ENCODE peak calls at places on chromosomes 12 and 14, in nine cellular contexts. J, L, O, Q, P, H, B, D and F are unnamed samples.

GRCh38 chr14:90105756-90106155 is 44.0 kb downstream of the KCNK13 start:
- DNase-seq in J (no peak), D (no peak), P (no peak), H (no peak), Q (no peak), L (no peak), B (no peak), O (no peak), F (no peak)

GRCh38 chr12:51183816-51184215 is 10.9 kb upstream of the TFCP2 start:
- DNase-seq in O (no peak), D (peak; percentile 67), B (peak; percentile 20), Q (no peak), J (no peak), L (no peak), P (no peak), H (no peak), F (no peak)

GRCh38 chr12:70722584-70723343 is 85.5 kb upstream of the PTPRB start:
- DNase-seq in D (no peak), B (no peak), Q (no peak), L (no peak), O (peak; percentile 17), H (no peak), J (no peak), P (no peak), F (no peak)

GRCh38 chr12:7259060-7259459 is 44.8 kb upstream of the ACSM4 start:
- DNase-seq in O (no peak), J (no peak), B (no peak), H (no peak), Q (no peak), P (no peak), L (no peak), D (no peak), F (no peak)

GRCh38 chr12:7989827-7990491 is 42.6 kb upstream of the FOXJ2 start:
- DNase-seq in P (no peak), Q (no peak), J (no peak), B (no peak), O (no peak), L (no peak), D (peak; percentile 12), H (no peak), F (peak; percentile 74)

GRCh38 chr12:40829738-40830144 is 137.5 kb downstream of the CNTN1 start:
- DNase-seq in H (no peak), B (no peak), P (peak; percentile 28), Q (no peak), D (no peak), J (no peak), O (no peak), L (no peak), F (no peak)

GRCh38 chr12:132475304-132476037 is 14.5 kb upstream of the FBRSL1 start:
- DNase-seq in O (no peak), H (no peak), D (no peak), B (no peak), J (no peak), P (no peak), L (no peak), Q (no peak), F (no peak)

GRCh38 chr14:51823706-51824105 is 36.7 kb upstream of the GNG2 start:
- DNase-seq in J (no peak), P (no peak), B (no peak), O (no peak), L (no peak), D (peak; percentile 34), H (no peak), Q (no peak), F (no peak)

GRCh38 chr12:52244615-52244994 is 11.6 kb downstream of the KRT7 start:
- DNase-seq in O (no peak), J (peak; percentile 31), D (no peak), H (no peak), L (no peak), B (no peak), P (no peak), Q (no peak), F (no peak)

GRCh38 chr12:49706351-49707126 is 666 bp downstream of the FMNL3 start:
- DNase-seq in D (peak; percentile 47), J (peak; percentile 79), L (peak; percentile 62), P (no peak), B (peak; percentile 65), O (no peak), Q (peak; percentile 81), H (peak; percentile 41), F (peak; percentile 31)

GRCh38 chr14:21093018-21093417 is 5.4 kb downstream of the ZNF219 start:
- DNase-seq in J (no peak), H (no peak), D (no peak), O (no peak), B (no peak), L (no peak), P (no peak), Q (peak; percentile 75), F (no peak)

GRCh38 chr12:127680516-127680915 is 586.5 kb upstream of the TMEM132C start:
- DNase-seq in O (no peak), Q (no peak), H (no peak), D (no peak), P (no peak), B (no peak), J (no peak), L (no peak), F (no peak)

GRCh38 chr12:46369474-46370379 is 2.8 kb downstream of the SLC38A2 start:
- DNase-seq in L (no peak), D (no peak), B (no peak), H (no peak), O (no peak), Q (no peak), J (no peak), P (no peak), F (no peak)

GRCh38 chr12:46370792-46371717 is 1.5 kb downstream of the SLC38A2 start:
- DNase-seq in P (peak; percentile 84), D (peak; percentile 79), H (peak; percentile 92), Q (peak; percentile 97), B (peak; percentile 90), J (peak; percentile 94), L (peak; percentile 91), O (peak; percentile 93), F (peak; percentile 90)

GRCh38 chr12:46371718-46372130 is 849 bp downstream of the SLC38A2 start:
- DNase-seq in L (no peak), O (peak; percentile 54), Q (peak; percentile 88), P (peak; percentile 56), J (peak; percentile 87), B (no peak), H (no peak), D (peak; percentile 44), F (peak; percentile 74)

GRCh38 chr12:46369095-46369473 is 3.5 kb downstream of the SLC38A2 start:
- DNase-seq in J (no peak), Q (no peak), D (no peak), L (no peak), B (no peak), O (no peak), P (no peak), H (no peak), F (no peak)

GRCh38 chr12:46370380-46370734 is 2.2 kb downstream of the SLC38A2 start:
- DNase-seq in O (no peak), J (no peak), H (no peak), B (no peak), Q (no peak), L (no peak), D (no peak), P (no peak), F (no peak)
- H3K4me1 ChIP-seq in O (peaks cover 39% of the 10 kb centered on the region), J (peaks cover 30% of the 10 kb centered on the region), H (peaks cover 13% of the 10 kb centered on the region), B (peaks cover 36% of the 10 kb centered on the region), Q (peaks cover 6% of the 10 kb centered on the region), L (no peaks in the 10 kb centered on the region), D (peaks cover 10% of the 10 kb centered on the region), P (peaks cover 53% of the 10 kb centered on the region), F (peaks cover 6% of the 10 kb centered on the region)

GRCh38 chr12:56722832-56723231 is 2.3 kb downstream of the NACA start:
- DNase-seq in P (no peak), B (no peak), H (no peak), L (no peak), D (no peak), O (no peak), J (no peak), Q (no peak), F (no peak)

GRCh38 chr12:56723889-56724659 is 1.0 kb downstream of the NACA start:
- DNase-seq in L (no peak), D (peak; percentile 86), J (peak; percentile 79), O (peak; percentile 45), Q (peak; percentile 67), H (peak; percentile 63), B (peak; percentile 18), P (no peak), F (peak; percentile 37)

GRCh38 chr12:56720696-56721615 is 4.1 kb downstream of the NACA start:
- DNase-seq in J (peak; percentile 38), P (no peak), L (no peak), Q (peak; percentile 25), H (no peak), B (peak; percentile 5), D (no peak), O (no peak), F (no peak)

GRCh38 chr12:56723352-56723751 is 1.7 kb downstream of the NACA start:
- DNase-seq in O (no peak), H (no peak), B (no peak), L (no peak), D (no peak), J (no peak), Q (no peak), P (no peak), F (no peak)

DNA sequence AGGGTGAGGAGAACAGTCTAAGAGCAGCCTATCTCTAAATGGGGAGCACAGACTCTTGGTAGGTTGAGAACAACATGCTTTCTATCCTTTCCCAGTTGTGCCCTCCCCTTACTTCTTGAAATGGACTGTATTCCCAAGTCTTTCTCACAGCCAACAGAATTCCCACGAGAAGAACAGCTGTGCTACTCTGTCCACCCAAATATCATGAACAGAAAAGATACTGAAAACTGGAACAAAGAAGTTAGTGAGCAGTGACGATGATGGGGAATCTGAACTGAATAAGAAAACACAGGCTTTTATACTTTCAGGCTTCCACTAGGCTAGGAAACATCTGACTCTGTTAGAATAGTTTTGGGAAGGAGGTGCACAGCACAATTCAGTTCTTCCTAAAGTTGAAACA is 3.4 kb downstream of the NACA start:
- DNase-seq in D (no peak), P (no peak), H (no peak), L (no peak), Q (no peak), O (no peak), J (no peak), B (no peak), F (no peak)
- H3K27ac ChIP-seq in D (no peak overlapping the region), P (no peak overlapping the region), H (peak overlapping the region; percentile 49), L (no peak overlapping the region), Q (no peak overlapping the region), O (peak overlapping the region; percentile 75), J (peak overlapping the region; percentile 6), B (no peak overlapping the region), F (no peak overlapping the region)

GRCh38 chr14:49867831-49868719 is 15.5 kb upstream of the NEMF start:
- DNase-seq in D (peak; percentile 83), O (peak; percentile 91), P (peak; percentile 90), H (peak; percentile 95), Q (peak; percentile 99), B (peak; percentile 94), L (peak; percentile 97), J (peak; percentile 98), F (peak; percentile 98)
- H3K4me1 ChIP-seq in D (peaks cover 5% of the 10 kb centered on the region), O (peaks cover 13% of the 10 kb centered on the region), P (peaks cover 25% of the 10 kb centered on the region), H (peaks cover 4% of the 10 kb centered on the region), Q (no peaks in the 10 kb centered on the region), B (peaks cover 8% of the 10 kb centered on the region), L (no peaks in the 10 kb centered on the region), J (peaks cover 9% of the 10 kb centered on the region), F (peaks cover 1% of the 10 kb centered on the region)

GRCh38 chr12:701896-702539 is 38.8 kb upstream of the NINJ2 start:
- DNase-seq in D (no peak), H (no peak), J (peak; percentile 17), O (no peak), P (no peak), L (no peak), Q (no peak), B (no peak), F (no peak)
- H3K27ac ChIP-seq in D (no peak overlapping the region), H (no peak overlapping the region), J (no peak overlapping the region), O (no peak overlapping the region), P (no peak overlapping the region), L (no peak overlapping the region), Q (no peak overlapping the region), B (no peak overlapping the region), F (no peak overlapping the region)

GRCh38 chr14:101823511-101824120 is 62.1 kb downstream of the PPP2R5C start:
- DNase-seq in P (no peak), Q (no peak), L (no peak), J (no peak), O (no peak), D (no peak), H (peak; percentile 65), B (no peak), F (no peak)
- H3K4me1 ChIP-seq in P (no peaks in the 10 kb centered on the region), Q (no peaks in the 10 kb centered on the region), L (no peaks in the 10 kb centered on the region), J (peaks cover 10% of the 10 kb centered on the region), O (peaks cover 35% of the 10 kb centered on the region), D (peaks cover 17% of the 10 kb centered on the region), H (no peaks in the 10 kb centered on the region), B (no peaks in the 10 kb centered on the region), F (peaks cover 24% of the 10 kb centered on the region)